ENCODE peak calls at places on chromosomes 12 and 14, in eight cellular contexts. Q is activated T-helper 1 cell treated with Interleukin-2 at 50 U/mL for 16 hours, F is HL-60, K is M059J, H is psoas muscle, R is fibroblast of mammary gland, Y is transverse colon, D is sciatic nerve. X is an unnamed sample.

GRCh38 chr14:56807586-56808168 is 2.6 kb downstream of the OTX2 start:
- DNase-seq in Q (no peak), F (no peak), K (no peak), H (no peak), R (no peak), Y (no peak), D (no peak), X (no peak)

GRCh38 chr12:27504506-27504905 is 19.5 kb upstream of the PPFIBP1 start:
- DNase-seq in Q (no peak), F (no peak), K (peak), H (no peak), R (peak), Y (no peak), D (no peak), X (no peak)

GRCh38 chr12:50742776-50743175 is 21.1 kb upstream of the ATF1 start:
- DNase-seq in Q (no peak), F (no peak), K (peak), H (no peak), R (no peak), Y (no peak), D (no peak), X (no peak)

GRCh38 chr12:104566244-104566993 is 109.7 kb downstream of the CHST11 start:
- DNase-seq in Q (no peak), F (no peak), K (no peak), H (no peak), R (no peak), Y (no peak), D (no peak), X (no peak)

GRCh38 chr14:55450539-55450938 is 10.1 kb upstream of the TBPL2 start:
- DNase-seq in Q (no peak), F (no peak), K (no peak), H (no peak), R (no peak), Y (no peak), D (no peak), X (no peak)

GRCh38 chr12:44531349-44531905 is 344.7 kb downstream of the NELL2 start:
- DNase-seq in Q (no peak), F (no peak), K (no peak), H (no peak), R (no peak), Y (no peak), D (no peak), X (no peak)

GRCh38 chr12:28780096-28780495 is 369.0 kb upstream of the FAR2 start:
- DNase-seq in Q (no peak), F (no peak), K (peak), H (no peak), R (peak), Y (peak), D (no peak), X (no peak)

GRCh38 chr12:101696477-101697196 is 803 bp upstream of the CHPT1 start:
- DNase-seq in Q (no peak), F (peak), K (no peak), H (peak), R (peak), Y (peak), D (peak), X (no peak)

GRCh38 chr14:104390221-104390931 is 189.2 kb upstream of the C14orf180 start:
- DNase-seq in Q (no peak), F (no peak), K (no peak), H (no peak), R (no peak), Y (no peak), D (peak), X (no peak)

GRCh38 chr14:69701857-69702256 is 65.1 kb upstream of the SRSF5 start:
- DNase-seq in Q (no peak), F (no peak), K (no peak), H (no peak), R (no peak), Y (no peak), D (no peak), X (no peak)

GRCh38 chr14:90781876-90782275 is 34.4 kb downstream of the TTC7B start:
- DNase-seq in Q (no peak), F (no peak), K (no peak), H (no peak), R (no peak), Y (no peak), D (no peak), X (no peak)

GRCh38 chr14:61154606-61155005 is 126.5 kb downstream of the TMEM30B start:
- DNase-seq in Q (no peak), F (no peak), K (no peak), H (no peak), R (no peak), Y (no peak), D (no peak), X (no peak)

GRCh38 chr12:75979181-75979580 is 52.4 kb downstream of the PHLDA1 start:
- DNase-seq in Q (no peak), F (no peak), K (peak), H (no peak), R (peak), Y (no peak), D (no peak), X (no peak)

GRCh38 chr14:87063181-87063580 is 929.8 kb downstream of the GALC start:
- DNase-seq in Q (no peak), F (no peak), K (no peak), H (no peak), R (no peak), Y (no peak), D (no peak), X (no peak)

GRCh38 chr14:24974591-24975374 is 75.2 kb downstream of the STXBP6 start:
- DNase-seq in Q (no peak), F (no peak), K (no peak), H (no peak), R (no peak), Y (no peak), D (no peak), X (no peak)

GRCh38 chr12:48824112-48824511 is 5.8 kb downstream of the CACNB3 start:
- DNase-seq in Q (no peak), F (no peak), K (no peak), H (no peak), R (no peak), Y (no peak), D (no peak), X (no peak)

GRCh38 chr14:89226789-89227489 is 190.1 kb downstream of the FOXN3 start:
- DNase-seq in Q (no peak), F (no peak), K (no peak), H (no peak), R (peak), Y (no peak), D (no peak), X (no peak)

GRCh38 chr12:71958056-71958455 is 19.4 kb downstream of the TPH2 start:
- DNase-seq in Q (no peak), F (no peak), K (peak), H (no peak), R (no peak), Y (no peak), D (no peak), X (no peak)

GRCh38 chr14:55720796-55721195 is 140.8 kb downstream of the KTN1 start:
- DNase-seq in Q (no peak), F (no peak), K (peak), H (no peak), R (no peak), Y (no peak), D (no peak), X (no peak)

GRCh38 chr14:54572316-54572715 is 5.4 kb downstream of the SAMD4A start:
- DNase-seq in Q (no peak), F (no peak), K (peak), H (no peak), R (peak), Y (no peak), D (no peak), X (no peak)

GRCh38 chr12:27805238-27805637 is 25.2 kb upstream of the MANSC4 start:
- DNase-seq in Q (no peak), F (no peak), K (no peak), H (no peak), R (no peak), Y (no peak), D (no peak), X (no peak)

GRCh38 chr14:65709576-65709975 is 297.0 kb downstream of the FUT8 start:
- DNase-seq in Q (no peak), F (no peak), K (peak), H (no peak), R (peak), Y (no peak), D (no peak), X (no peak)

GRCh38 chr12:106192659-106193403 is 54.1 kb upstream of the NUAK1 start:
- DNase-seq in Q (no peak), F (no peak), K (no peak), H (no peak), R (peak), Y (no peak), D (peak), X (no peak)

GRCh38 chr14:59346329-59346728 is 118.9 kb downstream of the GPR135 start:
- DNase-seq in Q (no peak), F (no peak), K (no peak), H (no peak), R (no peak), Y (no peak), D (no peak), X (no peak)

GRCh38 chr12:7750350-7750749 is 3.2 kb upstream of the CLEC4C start:
- DNase-seq in Q (no peak), F (no peak), K (no peak), H (no peak), R (no peak), Y (no peak), D (no peak), X (no peak)

GRCh38 chr12:45743247-45743646 is 13.7 kb downstream of the ARID2 start:
- DNase-seq in Q (no peak), F (no peak), K (no peak), H (no peak), R (no peak), Y (no peak), D (no peak), X (no peak)

GRCh38 chr14:95889236-95889979 is 12.8 kb downstream of the TUNAR start:
- DNase-seq in Q (no peak), F (no peak), K (no peak), H (no peak), R (no peak), Y (no peak), D (no peak), X (no peak)

GRCh38 chr14:73758392-73759182 is 44.4 kb upstream of the PNMA1 start:
- DNase-seq in Q (peak), F (peak), K (peak), H (peak), R (peak), Y (peak), D (peak), X (peak)

GRCh38 chr14:90642239-90642717 is 174.0 kb downstream of the TTC7B start:
- DNase-seq in Q (no peak), F (no peak), K (peak), H (no peak), R (no peak), Y (no peak), D (no peak), X (no peak)

GRCh38 chr14:73069585-73069984 is 11.3 kb downstream of the RBM25 start:
- DNase-seq in Q (no peak), F (no peak), K (no peak), H (no peak), R (no peak), Y (no peak), D (no peak), X (no peak)